ENCODE peak calls at places on chromosomes 4 and X, in seven cellular contexts. L, U, A, E, X, M and Z are unnamed samples.

GRCh38 chrX:21930986-21931385 is 9.5 kb upstream of the SMS start:
- DNase-seq in E (no peak), U (no peak), M (no peak), A (no peak), L (no peak), X (no peak), Z (no peak)

GRCh38 chr4:177441061-177441802 is 1.0 kb downstream of the AGA start:
- DNase-seq in U (peak; percentile 16), E (peak; percentile 47), L (peak; percentile 22), X (no peak), A (peak; percentile 17), M (peak; percentile 23), Z (no peak)

GRCh38 chr4:144283496-144283895 is 143.0 kb upstream of the GYPA start:
- DNase-seq in A (no peak), X (no peak), E (no peak), U (no peak), M (no peak), L (no peak), Z (peak; percentile 66)

GRCh38 chr4:154999950-155000578 is 208.4 kb upstream of the NPY2R start:
- DNase-seq in U (no peak), A (no peak), M (no peak), X (no peak), L (no peak), E (no peak), Z (no peak)

GRCh38 chr4:6582889-6583504 is 8.0 kb downstream of the MAN2B2 start:
- DNase-seq in U (peak; percentile 77), L (peak; percentile 62), A (peak; percentile 2), X (peak; percentile 40), E (no peak), M (peak; percentile 55), Z (peak; percentile 89)

GRCh38 chrX:30653415-30654131 is at the start of gene GK:
- DNase-seq in U (peak; percentile 30), X (no peak), E (no peak), A (no peak), L (peak; percentile 48), M (no peak), Z (peak; percentile 25)

GRCh38 chr4:131427000-131427399 is 1722.1 kb upstream of the PCDH10 start:
- DNase-seq in E (no peak), L (no peak), A (no peak), X (no peak), M (no peak), U (no peak), Z (no peak)

GRCh38 chr4:78671812-78672440 is 104.2 kb upstream of the BMP2K start:
- DNase-seq in L (no peak), E (no peak), A (no peak), X (no peak), M (peak; percentile 18), U (no peak), Z (no peak)

GRCh38 chrX:47877327-47877726 is 40.6 kb downstream of the ZNF81 start:
- DNase-seq in A (peak; percentile 9), L (no peak), U (no peak), M (no peak), E (no peak), X (no peak), Z (no peak)

GRCh38 chr4:128076465-128076864 is 15.4 kb downstream of the LARP1B start:
- DNase-seq in E (no peak), M (no peak), U (no peak), X (no peak), A (no peak), L (no peak), Z (no peak)

GRCh38 chr4:37909690-37910486 is 19.0 kb downstream of the TBC1D1 start:
- DNase-seq in U (no peak), X (no peak), L (no peak), A (no peak), M (no peak), E (no peak), Z (no peak)

GRCh38 chr4:115834441-115834840 is 721.0 kb upstream of the NDST4 start:
- DNase-seq in X (no peak), U (no peak), A (no peak), M (peak; percentile 1), L (no peak), E (no peak), Z (no peak)

GRCh38 chr4:6320663-6321062 is 51.0 kb downstream of the WFS1 start:
- DNase-seq in L (no peak), E (no peak), X (no peak), U (no peak), A (no peak), M (no peak), Z (no peak)

GRCh38 chr4:169571435-169571834 is 40.9 kb downstream of the NEK1 start:
- DNase-seq in X (no peak), U (no peak), M (no peak), A (no peak), E (no peak), L (no peak), Z (no peak)

GRCh38 chr4:83964996-83965541 is 429.2 kb downstream of the GPAT3 start:
- DNase-seq in E (no peak), A (no peak), L (no peak), U (no peak), M (no peak), X (no peak), Z (peak; percentile 29)

GRCh38 chr4:8914461-8915171 is 43.0 kb upstream of the HMX1 start:
- DNase-seq in A (no peak), U (no peak), E (peak; percentile 38), M (no peak), L (peak; percentile 10), X (no peak), Z (no peak)

GRCh38 chr4:167290684-167291083 is 56.4 kb upstream of the SPOCK3 start:
- DNase-seq in U (no peak), A (no peak), E (no peak), X (peak; percentile 7), L (peak; percentile 9), M (no peak), Z (peak; percentile 26)

GRCh38 chrX:103356023-103356798 is at the start of gene TCEAL9:
- DNase-seq in L (peak; percentile 71), A (no peak), X (peak; percentile 29), M (peak; percentile 51), U (peak; percentile 14), E (no peak), Z (peak; percentile 37)

GRCh38 chr4:177147668-177148067 is 162.0 kb upstream of the NEIL3 start:
- DNase-seq in M (no peak), U (no peak), L (no peak), A (no peak), E (no peak), X (no peak), Z (no peak)

GRCh38 chrX:31487946-31488345 is 416.1 kb upstream of the FTHL17 start:
- DNase-seq in A (no peak), U (no peak), L (no peak), X (no peak), E (no peak), M (no peak), Z (no peak)

GRCh38 chr4:11014199-11014598 is 329.6 kb upstream of the CLNK start:
- DNase-seq in E (no peak), A (no peak), X (no peak), M (no peak), L (no peak), U (no peak), Z (no peak)

GRCh38 chr4:113446019-113446418 is 315.5 kb downstream of the CAMK2D start:
- DNase-seq in M (peak; percentile 24), A (no peak), E (no peak), U (no peak), L (no peak), X (peak; percentile 98), Z (no peak)

GRCh38 chrX:13845721-13846378 is 29.0 kb upstream of the GPM6B start:
- DNase-seq in A (no peak), L (no peak), U (no peak), M (no peak), X (no peak), E (no peak), Z (no peak)

GRCh38 chr4:188714488-188714887 is 575.2 kb downstream of the TRIML1 start:
- DNase-seq in E (no peak), U (no peak), X (no peak), A (no peak), M (no peak), L (no peak), Z (no peak)

GRCh38 chrX:19893722-19894121 is 6.3 kb upstream of the SH3KBP1 start:
- DNase-seq in X (no peak), L (no peak), E (no peak), U (no peak), A (no peak), M (peak; percentile 61), Z (no peak)

GRCh38 chrX:40098264-40099045 is 697 bp upstream of the BCOR start:
- DNase-seq in M (no peak), U (no peak), L (peak; percentile 64), E (peak; percentile 52), A (no peak), X (no peak), Z (no peak)

GRCh38 chr4:156767911-156768415 is 203.6 kb downstream of the PDGFC start:
- DNase-seq in X (no peak), A (no peak), U (no peak), L (no peak), M (no peak), E (no peak), Z (no peak)

GRCh38 chr4:23232987-23233386 is 540.2 kb downstream of the GBA3 start:
- DNase-seq in M (no peak), U (no peak), A (no peak), L (no peak), E (no peak), X (no peak), Z (no peak)

GRCh38 chr4:60724623-60725022 is 475.5 kb upstream of the ADGRL3 start:
- DNase-seq in U (no peak), X (no peak), E (no peak), M (no peak), L (no peak), A (no peak), Z (no peak)
- TF ChIP-seq JUND in U (no peak), X (no peak), E (no peak), M (no peak), L (peak; percentile 71), A (no peak), Z (no peak)

DNA sequence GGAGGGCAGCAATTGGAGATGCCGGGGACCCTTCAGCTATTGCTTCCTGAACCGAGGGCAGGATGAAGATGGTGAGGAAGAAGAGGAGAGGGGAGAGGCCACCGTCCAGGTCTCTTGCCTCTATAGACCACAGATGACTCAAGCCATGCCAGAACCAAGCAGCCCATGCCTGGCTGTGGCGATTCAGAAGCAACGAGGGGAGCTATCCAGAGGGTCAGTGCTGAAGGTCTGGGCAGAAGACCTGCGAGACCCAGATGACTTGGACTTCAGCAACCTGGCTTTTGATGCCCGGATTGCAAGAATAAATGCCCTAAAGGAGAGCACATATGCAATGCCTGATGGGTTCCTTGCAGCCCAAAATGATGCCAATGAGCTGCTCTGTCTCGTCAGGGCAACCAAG is 70.2 kb upstream of the PRPS2 start:
- DNase-seq in L (no peak), M (no peak), X (no peak), E (peak; percentile 41), A (no peak), U (no peak), Z (no peak)
- TF ChIP-seq JUND in L (no peak), M (no peak), X (no peak), E (no peak), A (no peak), U (no peak), Z (no peak)

GRCh38 chr4:138736362-138736761 is 279.2 kb upstream of the NOCT start:
- DNase-seq in U (no peak), A (no peak), M (no peak), E (no peak), X (no peak), L (no peak), Z (no peak)
- TF ChIP-seq JUND in U (no peak), A (no peak), M (no peak), E (no peak), X (peak; percentile 82), L (peak; percentile 76), Z (no peak)

GRCh38 chrX:12170755-12171154 is 32.5 kb downstream of the FRMPD4 start:
- DNase-seq in M (no peak), U (no peak), E (no peak), X (no peak), A (no peak), L (no peak), Z (no peak)

GRCh38 chrX:12174358-12174757 is 36.1 kb downstream of the FRMPD4 start:
- DNase-seq in U (no peak), A (no peak), X (no peak), E (no peak), L (no peak), M (no peak), Z (no peak)
- TF ChIP-seq JUND in U (no peak), A (no peak), X (no peak), E (no peak), L (no peak), M (no peak), Z (no peak)